ENCODE peak calls at places on chromosome 19, in six cellular contexts. One of them, this sample, is unnamed.

GRCh38 chr19:7421941-7422744 is 66.7 kb downstream of the PEX11G start:
- DNase-seq in activated gamma-delta T cell: no peak
- DNase-seq in sciatic nerve: no peak
- DNase-seq in AG09309: no peak
- DNase-seq in NCI-H1105 treated with DMSO at 0.1 percent for 48 hours: no peak
- DNase-seq in GM12892: no peak
- DNase-seq in this sample: no peak

GRCh38 chr19:33620611-33621010 is 1.1 kb upstream of the CHST8 start:
- DNase-seq in sciatic nerve: no peak
- DNase-seq in GM12892: no peak
- DNase-seq in activated gamma-delta T cell: no peak
- DNase-seq in AG09309: no peak
- DNase-seq in NCI-H1105 treated with DMSO at 0.1 percent for 48 hours: no peak
- DNase-seq in this sample: no peak

GRCh38 chr19:42366676-42367075 is 23.4 kb downstream of the CNFN start:
- DNase-seq in activated gamma-delta T cell: no peak
- DNase-seq in NCI-H1105 treated with DMSO at 0.1 percent for 48 hours: no peak
- DNase-seq in GM12892: no peak
- DNase-seq in AG09309: no peak
- DNase-seq in sciatic nerve: no peak
- DNase-seq in this sample: no peak

GRCh38 chr19:8320564-8321066 is 560 bp downstream of the NDUFA7 start:
- DNase-seq in sciatic nerve: no peak
- DNase-seq in activated gamma-delta T cell: no peak
- DNase-seq in GM12892: no peak
- DNase-seq in NCI-H1105 treated with DMSO at 0.1 percent for 48 hours: no peak
- DNase-seq in AG09309: no peak
- DNase-seq in this sample: no peak

GRCh38 chr19:15252398-15253018 is 20.3 kb upstream of the EPHX3 start:
- DNase-seq in NCI-H1105 treated with DMSO at 0.1 percent for 48 hours: no peak
- DNase-seq in activated gamma-delta T cell: no peak
- DNase-seq in GM12892: no peak
- DNase-seq in sciatic nerve: peak
- DNase-seq in AG09309: no peak
- DNase-seq in this sample: no peak

GRCh38 chr19:6678690-6679109 is 8.7 kb upstream of the TNFSF14 start:
- DNase-seq in AG09309: no peak
- DNase-seq in NCI-H1105 treated with DMSO at 0.1 percent for 48 hours: no peak
- DNase-seq in sciatic nerve: no peak
- DNase-seq in activated gamma-delta T cell: no peak
- DNase-seq in GM12892: no peak
- DNase-seq in this sample: no peak

GRCh38 chr19:50669319-50670101 is 20.3 kb downstream of the C19orf81 start:
- DNase-seq in NCI-H1105 treated with DMSO at 0.1 percent for 48 hours: peak
- DNase-seq in GM12892: no peak
- DNase-seq in activated gamma-delta T cell: no peak
- DNase-seq in sciatic nerve: no peak
- DNase-seq in AG09309: no peak
- DNase-seq in this sample: no peak

GRCh38 chr19:16371540-16371986 is 46.9 kb downstream of the KLF2 start:
- DNase-seq in NCI-H1105 treated with DMSO at 0.1 percent for 48 hours: no peak
- DNase-seq in activated gamma-delta T cell: peak
- DNase-seq in AG09309: no peak
- DNase-seq in sciatic nerve: no peak
- DNase-seq in GM12892: peak
- DNase-seq in this sample: no peak

GRCh38 chr19:56377105-56377924 is 16.0 kb downstream of the ZNF582 start:
- DNase-seq in GM12892: no peak
- DNase-seq in activated gamma-delta T cell: no peak
- DNase-seq in NCI-H1105 treated with DMSO at 0.1 percent for 48 hours: no peak
- DNase-seq in sciatic nerve: no peak
- DNase-seq in AG09309: no peak
- DNase-seq in this sample: no peak

GRCh38 chr19:49182848-49183375 is 25.3 kb downstream of the TRPM4 start:
- DNase-seq in sciatic nerve: no peak
- DNase-seq in activated gamma-delta T cell: no peak
- DNase-seq in AG09309: no peak
- DNase-seq in NCI-H1105 treated with DMSO at 0.1 percent for 48 hours: no peak
- DNase-seq in GM12892: no peak
- DNase-seq in this sample: no peak

GRCh38 chr19:11651062-11651461 is 53.8 kb downstream of the ZNF627 start:
- DNase-seq in GM12892: no peak
- DNase-seq in activated gamma-delta T cell: no peak
- DNase-seq in sciatic nerve: no peak
- DNase-seq in AG09309: no peak
- DNase-seq in NCI-H1105 treated with DMSO at 0.1 percent for 48 hours: no peak
- DNase-seq in this sample: no peak

GRCh38 chr19:6211632-6212402 is 68.0 kb downstream of the MLLT1 start:
- DNase-seq in NCI-H1105 treated with DMSO at 0.1 percent for 48 hours: no peak
- DNase-seq in AG09309: no peak
- DNase-seq in GM12892: no peak
- DNase-seq in activated gamma-delta T cell: no peak
- DNase-seq in sciatic nerve: peak
- DNase-seq in this sample: no peak

GRCh38 chr19:15331419-15332310 is 674 bp downstream of the BRD4 start:
- DNase-seq in AG09309: no peak
- DNase-seq in activated gamma-delta T cell: peak
- DNase-seq in NCI-H1105 treated with DMSO at 0.1 percent for 48 hours: peak
- DNase-seq in GM12892: peak
- DNase-seq in sciatic nerve: peak
- DNase-seq in this sample: no peak

GRCh38 chr19:42229855-42230331 is 9.8 kb downstream of the ZNF526 start:
- DNase-seq in AG09309: no peak
- DNase-seq in activated gamma-delta T cell: no peak
- DNase-seq in GM12892: no peak
- DNase-seq in NCI-H1105 treated with DMSO at 0.1 percent for 48 hours: no peak
- DNase-seq in sciatic nerve: no peak
- DNase-seq in this sample: no peak

GRCh38 chr19:10514211-10515145 is 2.8 kb downstream of the S1PR5 start:
- DNase-seq in activated gamma-delta T cell: peak
- DNase-seq in sciatic nerve: no peak
- DNase-seq in GM12892: no peak
- DNase-seq in AG09309: no peak
- DNase-seq in NCI-H1105 treated with DMSO at 0.1 percent for 48 hours: no peak
- DNase-seq in this sample: no peak

GRCh38 chr19:22545751-22546150 is 88.4 kb upstream of the ZNF492 start:
- DNase-seq in activated gamma-delta T cell: no peak
- DNase-seq in NCI-H1105 treated with DMSO at 0.1 percent for 48 hours: peak
- DNase-seq in sciatic nerve: peak
- DNase-seq in AG09309: no peak
- DNase-seq in GM12892: no peak
- DNase-seq in this sample: no peak

GRCh38 chr19:51552996-51553725 is 17.9 kb upstream of the ZNF175 start:
- DNase-seq in sciatic nerve: peak
- DNase-seq in GM12892: no peak
- DNase-seq in AG09309: no peak
- DNase-seq in NCI-H1105 treated with DMSO at 0.1 percent for 48 hours: no peak
- DNase-seq in activated gamma-delta T cell: no peak
- DNase-seq in this sample: no peak

GRCh38 chr19:46731007-46731501 is 14.1 kb upstream of the PRKD2 start:
- DNase-seq in AG09309: peak
- DNase-seq in sciatic nerve: no peak
- DNase-seq in activated gamma-delta T cell: no peak
- DNase-seq in GM12892: no peak
- DNase-seq in NCI-H1105 treated with DMSO at 0.1 percent for 48 hours: no peak
- DNase-seq in this sample: no peak

GRCh38 chr19:37855098-37855497 is 51.3 kb downstream of the WDR87 start:
- DNase-seq in AG09309: no peak
- DNase-seq in activated gamma-delta T cell: no peak
- DNase-seq in GM12892: peak
- DNase-seq in sciatic nerve: no peak
- DNase-seq in NCI-H1105 treated with DMSO at 0.1 percent for 48 hours: no peak
- DNase-seq in this sample: no peak

GRCh38 chr19:1082165-1082927 is 12.8 kb downstream of the POLR2E start:
- DNase-seq in NCI-H1105 treated with DMSO at 0.1 percent for 48 hours: peak
- DNase-seq in AG09309: no peak
- DNase-seq in activated gamma-delta T cell: no peak
- DNase-seq in GM12892: peak
- DNase-seq in sciatic nerve: no peak
- DNase-seq in this sample: no peak

GRCh38 chr19:13163609-13164364 is 13.6 kb downstream of the IER2 start:
- DNase-seq in NCI-H1105 treated with DMSO at 0.1 percent for 48 hours: no peak
- DNase-seq in AG09309: no peak
- DNase-seq in GM12892: no peak
- DNase-seq in activated gamma-delta T cell: no peak
- DNase-seq in sciatic nerve: peak
- DNase-seq in this sample: no peak

GRCh38 chr19:19053508-19054314 is 10.1 kb upstream of the SLC25A42 start:
- DNase-seq in sciatic nerve: peak
- DNase-seq in NCI-H1105 treated with DMSO at 0.1 percent for 48 hours: peak
- DNase-seq in activated gamma-delta T cell: peak
- DNase-seq in GM12892: peak
- DNase-seq in AG09309: no peak
- DNase-seq in this sample: no peak

GRCh38 chr19:34808566-34808965 is 35.6 kb upstream of the ZNF599 start:
- DNase-seq in activated gamma-delta T cell: no peak
- DNase-seq in GM12892: no peak
- DNase-seq in sciatic nerve: no peak
- DNase-seq in NCI-H1105 treated with DMSO at 0.1 percent for 48 hours: no peak
- DNase-seq in AG09309: peak
- DNase-seq in this sample: peak

GRCh38 chr19:6030214-6030507 is 52.2 kb upstream of the RANBP3 start:
- DNase-seq in AG09309: peak
- DNase-seq in activated gamma-delta T cell: no peak
- DNase-seq in sciatic nerve: peak
- DNase-seq in GM12892: no peak
- DNase-seq in NCI-H1105 treated with DMSO at 0.1 percent for 48 hours: no peak
- DNase-seq in this sample: no peak

GRCh38 chr19:46000497-46001246 is 5.4 kb downstream of the CCDC61 start:
- DNase-seq in AG09309: no peak
- DNase-seq in NCI-H1105 treated with DMSO at 0.1 percent for 48 hours: peak
- DNase-seq in sciatic nerve: no peak
- DNase-seq in GM12892: peak
- DNase-seq in activated gamma-delta T cell: peak
- DNase-seq in this sample: no peak

GRCh38 chr19:2059422-2060201 is 8.6 kb upstream of the MKNK2 start:
- DNase-seq in activated gamma-delta T cell: no peak
- DNase-seq in sciatic nerve: peak
- DNase-seq in GM12892: no peak
- DNase-seq in AG09309: peak
- DNase-seq in NCI-H1105 treated with DMSO at 0.1 percent for 48 hours: no peak
- DNase-seq in this sample: no peak